ENCODE peak calls at places on chromosomes 16 and 17, in four cellular contexts. One of them, this sample, is unnamed.

GRCh38 chr16:19167710-19168172 is 299 bp upstream of the SYT17 start:
- DNase-seq in mucosa of descending colon: peak
- DNase-seq in fibroblast of pulmonary artery: peak
- DNase-seq in H1: peak
- DNase-seq in this sample: peak

GRCh38 chr16:27097671-27098275 is 31.0 kb downstream of the C16orf82 start:
- DNase-seq in H1: no peak
- DNase-seq in mucosa of descending colon: no peak
- DNase-seq in fibroblast of pulmonary artery: peak
- DNase-seq in this sample: peak

GRCh38 chr16:23504453-23505179 is 5.7 kb downstream of the GGA2 start:
- DNase-seq in H1: no peak
- DNase-seq in fibroblast of pulmonary artery: peak
- DNase-seq in mucosa of descending colon: peak
- DNase-seq in this sample: peak

GRCh38 chr17:11178576-11178975 is 62.4 kb upstream of the SHISA6 start:
- DNase-seq in fibroblast of pulmonary artery: no peak
- DNase-seq in mucosa of descending colon: no peak
- DNase-seq in H1: no peak
- DNase-seq in this sample: no peak

GRCh38 chr17:55157165-55157564 is 107.6 kb upstream of the HLF start:
- DNase-seq in fibroblast of pulmonary artery: peak
- DNase-seq in H1: no peak
- DNase-seq in mucosa of descending colon: no peak
- DNase-seq in this sample: peak

GRCh38 chr17:21397341-21398050 is 21.3 kb downstream of the KCNJ12 start:
- DNase-seq in H1: no peak
- DNase-seq in mucosa of descending colon: no peak
- DNase-seq in fibroblast of pulmonary artery: peak
- DNase-seq in this sample: peak

GRCh38 chr17:37813753-37814152 is 68.9 kb upstream of the HNF1B start:
- DNase-seq in H1: no peak
- DNase-seq in mucosa of descending colon: no peak
- DNase-seq in fibroblast of pulmonary artery: peak
- DNase-seq in this sample: peak

GRCh38 chr16:31678649-31679325 is 151.1 kb downstream of the AHSP start:
- DNase-seq in H1: no peak
- DNase-seq in mucosa of descending colon: no peak
- DNase-seq in fibroblast of pulmonary artery: no peak
- DNase-seq in this sample: no peak

GRCh38 chr17:78131172-78132085 is 858 bp downstream of the TMC8 start:
- DNase-seq in fibroblast of pulmonary artery: no peak
- DNase-seq in mucosa of descending colon: peak
- DNase-seq in H1: no peak
- DNase-seq in this sample: no peak

GRCh38 chr16:85086347-85087291 is 25.7 kb downstream of the CIBAR2 start:
- DNase-seq in H1: peak
- DNase-seq in fibroblast of pulmonary artery: peak
- DNase-seq in mucosa of descending colon: peak
- DNase-seq in this sample: peak

GRCh38 chr16:69469807-69470561 is 45.6 kb downstream of the CYB5B start:
- DNase-seq in mucosa of descending colon: no peak
- DNase-seq in fibroblast of pulmonary artery: no peak
- DNase-seq in H1: no peak
- DNase-seq in this sample: no peak

GRCh38 chr16:49598386-49599170 is 225.0 kb downstream of the C16orf78 start:
- DNase-seq in mucosa of descending colon: no peak
- DNase-seq in H1: no peak
- DNase-seq in fibroblast of pulmonary artery: no peak
- DNase-seq in this sample: no peak

GRCh38 chr17:45818041-45818440 is 26.6 kb upstream of the SPPL2C start:
- DNase-seq in H1: no peak
- DNase-seq in mucosa of descending colon: no peak
- DNase-seq in fibroblast of pulmonary artery: no peak
- DNase-seq in this sample: no peak

GRCh38 chr17:2755941-2756724 is 6.7 kb upstream of the CCDC92B start:
- DNase-seq in H1: no peak
- DNase-seq in fibroblast of pulmonary artery: no peak
- DNase-seq in mucosa of descending colon: peak
- DNase-seq in this sample: no peak

GRCh38 chr16:27363797-27364196 is 38.2 kb upstream of the IL21R start:
- DNase-seq in mucosa of descending colon: peak
- DNase-seq in fibroblast of pulmonary artery: peak
- DNase-seq in H1: no peak
- DNase-seq in this sample: no peak

GRCh38 chr17:1179635-1180433 is at the start of gene ABR:
- DNase-seq in H1: no peak
- DNase-seq in fibroblast of pulmonary artery: peak
- DNase-seq in mucosa of descending colon: peak
- DNase-seq in this sample: peak

GRCh38 chr17:34504814-34505484 is 74.4 kb upstream of the TMEM132E start:
- DNase-seq in mucosa of descending colon: no peak
- DNase-seq in fibroblast of pulmonary artery: no peak
- DNase-seq in H1: no peak
- DNase-seq in this sample: no peak

GRCh38 chr17:8289103-8289397 is 580 bp downstream of the RANGRF start:
- DNase-seq in mucosa of descending colon: peak
- DNase-seq in H1: no peak
- DNase-seq in fibroblast of pulmonary artery: no peak
- DNase-seq in this sample: no peak

GRCh38 chr16:84931506-84931905 is 79.8 kb downstream of the ZDHHC7 start:
- DNase-seq in fibroblast of pulmonary artery: no peak
- DNase-seq in H1: no peak
- DNase-seq in mucosa of descending colon: no peak
- DNase-seq in this sample: no peak

GRCh38 chr17:32258383-32259121 is 7.1 kb upstream of the RHBDL3 start:
- DNase-seq in H1: no peak
- DNase-seq in mucosa of descending colon: no peak
- DNase-seq in fibroblast of pulmonary artery: no peak
- DNase-seq in this sample: no peak

GRCh38 chr17:78414178-78415162 is 36.0 kb downstream of the PGS1 start:
- DNase-seq in fibroblast of pulmonary artery: no peak
- DNase-seq in H1: no peak
- DNase-seq in mucosa of descending colon: no peak
- DNase-seq in this sample: no peak

GRCh38 chr17:38431343-38432145 is 3.3 kb downstream of the ARHGAP23 start:
- DNase-seq in mucosa of descending colon: no peak
- DNase-seq in H1: no peak
- DNase-seq in fibroblast of pulmonary artery: no peak
- DNase-seq in this sample: no peak

GRCh38 chr16:55294947-55295346 is 29.1 kb upstream of the IRX6 start:
- DNase-seq in mucosa of descending colon: no peak
- DNase-seq in fibroblast of pulmonary artery: no peak
- DNase-seq in H1: no peak
- DNase-seq in this sample: peak

GRCh38 chr17:53227101-53227500 is 595.6 kb upstream of the KIF2B start:
- DNase-seq in H1: no peak
- DNase-seq in mucosa of descending colon: no peak
- DNase-seq in fibroblast of pulmonary artery: no peak
- DNase-seq in this sample: no peak
- H3K4me3 ChIP-seq in H1: no peak
- H3K4me3 ChIP-seq in mucosa of descending colon: no peak
- H3K4me3 ChIP-seq in fibroblast of pulmonary artery: no peak
- H3K4me3 ChIP-seq in this sample: no peak

DNA sequence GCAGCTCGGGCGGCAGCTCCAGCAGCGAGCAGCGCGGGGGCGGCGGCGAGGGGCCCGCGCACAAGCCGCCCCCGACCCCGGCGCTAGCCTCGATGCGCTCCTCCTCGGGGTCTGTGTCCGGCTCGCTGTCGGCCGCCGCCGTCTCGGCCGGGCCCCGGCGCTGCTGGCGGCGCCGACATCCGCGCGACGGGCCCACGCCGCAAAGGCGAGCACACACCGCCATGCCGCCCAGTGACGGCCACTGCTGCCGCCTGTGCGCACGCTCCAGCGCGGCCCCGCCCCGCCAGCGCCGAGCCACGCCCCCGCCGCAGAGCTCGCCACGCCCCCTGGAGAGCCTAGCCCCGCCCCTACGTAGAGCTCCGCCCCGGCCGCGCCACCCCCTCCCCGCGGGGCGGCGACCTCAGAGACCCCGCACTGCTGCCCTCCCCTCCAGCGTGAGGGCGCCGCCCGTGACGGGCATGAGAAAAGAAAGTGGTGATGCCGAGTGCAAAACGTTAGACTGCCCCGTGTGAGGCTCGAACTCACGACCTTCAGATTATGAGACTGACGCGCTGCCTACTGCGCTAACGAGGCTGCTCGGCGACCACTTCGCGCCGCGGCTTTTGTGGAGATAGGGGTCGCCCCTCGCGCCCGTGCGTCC is at the start of gene FBXO31:
- DNase-seq in H1: peak
- DNase-seq in fibroblast of pulmonary artery: peak
- DNase-seq in mucosa of descending colon: peak
- DNase-seq in this sample: peak
- TF ChIP-seq CTCF in H1: no peak
- TF ChIP-seq CTCF in fibroblast of pulmonary artery: no peak
- TF ChIP-seq CTCF in mucosa of descending colon: no peak
- TF ChIP-seq CTCF in this sample: no peak

DNA sequence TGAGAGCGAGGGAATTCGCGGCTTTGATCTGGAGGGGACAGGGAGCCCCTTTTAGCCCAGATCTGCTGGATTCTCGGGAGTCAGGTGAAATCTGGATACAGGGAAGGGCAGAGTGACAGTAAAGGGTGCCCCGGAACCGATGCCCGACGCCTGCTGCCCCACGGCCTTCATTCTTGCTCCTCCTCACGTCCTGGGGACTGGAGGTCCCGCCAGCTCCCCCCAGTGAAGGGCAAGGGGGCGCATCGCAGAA is 596 bp downstream of the OR1F1 start:
- DNase-seq in H1: no peak
- DNase-seq in fibroblast of pulmonary artery: no peak
- DNase-seq in mucosa of descending colon: no peak
- DNase-seq in this sample: no peak
- H3K4me3 ChIP-seq in H1: peak
- H3K4me3 ChIP-seq in fibroblast of pulmonary artery: peak
- H3K4me3 ChIP-seq in mucosa of descending colon: no peak
- H3K4me3 ChIP-seq in this sample: peak

GRCh38 chr16:716250-716607 is 1.3 kb downstream of the METRN start:
- DNase-seq in H1: no peak
- DNase-seq in mucosa of descending colon: no peak
- DNase-seq in fibroblast of pulmonary artery: peak
- DNase-seq in this sample: peak
- TF ChIP-seq CTCF in H1: no peak
- TF ChIP-seq CTCF in mucosa of descending colon: no peak
- TF ChIP-seq CTCF in fibroblast of pulmonary artery: no peak
- TF ChIP-seq CTCF in this sample: no peak

GRCh38 chr16:2743007-2743810 is 9.2 kb upstream of the SRRM2 start:
- DNase-seq in mucosa of descending colon: no peak
- DNase-seq in H1: no peak
- DNase-seq in fibroblast of pulmonary artery: no peak
- DNase-seq in this sample: no peak
- H3K4me3 ChIP-seq in mucosa of descending colon: no peak
- H3K4me3 ChIP-seq in H1: no peak
- H3K4me3 ChIP-seq in fibroblast of pulmonary artery: no peak
- H3K4me3 ChIP-seq in this sample: no peak

GRCh38 chr16:72832640-72833039 is 215.3 kb downstream of the ZFHX3 start:
- DNase-seq in H1: no peak
- DNase-seq in fibroblast of pulmonary artery: peak
- DNase-seq in mucosa of descending colon: peak
- DNase-seq in this sample: peak
- TF ChIP-seq CTCF in H1: peak
- TF ChIP-seq CTCF in fibroblast of pulmonary artery: no peak
- TF ChIP-seq CTCF in mucosa of descending colon: peak
- TF ChIP-seq CTCF in this sample: peak

GRCh38 chr17:48013876-48014602 is 23.6 kb downstream of the COPZ2 start:
- DNase-seq in H1: no peak
- DNase-seq in mucosa of descending colon: no peak
- DNase-seq in fibroblast of pulmonary artery: no peak
- DNase-seq in this sample: no peak

GRCh38 chr17:48010193-48010592 is 27.4 kb downstream of the COPZ2 start:
- DNase-seq in H1: no peak
- DNase-seq in mucosa of descending colon: no peak
- DNase-seq in fibroblast of pulmonary artery: no peak
- DNase-seq in this sample: no peak

GRCh38 chr17:48014603-48015037 is 23.0 kb downstream of the COPZ2 start:
- DNase-seq in H1: no peak
- DNase-seq in fibroblast of pulmonary artery: no peak
- DNase-seq in mucosa of descending colon: no peak
- DNase-seq in this sample: no peak

GRCh38 chr17:48012151-48012520 is 25.5 kb downstream of the COPZ2 start:
- DNase-seq in H1: no peak
- DNase-seq in mucosa of descending colon: peak
- DNase-seq in fibroblast of pulmonary artery: no peak
- DNase-seq in this sample: peak

GRCh38 chr17:48011405-48012150 is 26.0 kb downstream of the COPZ2 start:
- DNase-seq in H1: no peak
- DNase-seq in fibroblast of pulmonary artery: no peak
- DNase-seq in mucosa of descending colon: no peak
- DNase-seq in this sample: peak
- H3K4me3 ChIP-seq in H1: peak
- H3K4me3 ChIP-seq in fibroblast of pulmonary artery: peak
- H3K4me3 ChIP-seq in mucosa of descending colon: no peak
- H3K4me3 ChIP-seq in this sample: peak

DNA sequence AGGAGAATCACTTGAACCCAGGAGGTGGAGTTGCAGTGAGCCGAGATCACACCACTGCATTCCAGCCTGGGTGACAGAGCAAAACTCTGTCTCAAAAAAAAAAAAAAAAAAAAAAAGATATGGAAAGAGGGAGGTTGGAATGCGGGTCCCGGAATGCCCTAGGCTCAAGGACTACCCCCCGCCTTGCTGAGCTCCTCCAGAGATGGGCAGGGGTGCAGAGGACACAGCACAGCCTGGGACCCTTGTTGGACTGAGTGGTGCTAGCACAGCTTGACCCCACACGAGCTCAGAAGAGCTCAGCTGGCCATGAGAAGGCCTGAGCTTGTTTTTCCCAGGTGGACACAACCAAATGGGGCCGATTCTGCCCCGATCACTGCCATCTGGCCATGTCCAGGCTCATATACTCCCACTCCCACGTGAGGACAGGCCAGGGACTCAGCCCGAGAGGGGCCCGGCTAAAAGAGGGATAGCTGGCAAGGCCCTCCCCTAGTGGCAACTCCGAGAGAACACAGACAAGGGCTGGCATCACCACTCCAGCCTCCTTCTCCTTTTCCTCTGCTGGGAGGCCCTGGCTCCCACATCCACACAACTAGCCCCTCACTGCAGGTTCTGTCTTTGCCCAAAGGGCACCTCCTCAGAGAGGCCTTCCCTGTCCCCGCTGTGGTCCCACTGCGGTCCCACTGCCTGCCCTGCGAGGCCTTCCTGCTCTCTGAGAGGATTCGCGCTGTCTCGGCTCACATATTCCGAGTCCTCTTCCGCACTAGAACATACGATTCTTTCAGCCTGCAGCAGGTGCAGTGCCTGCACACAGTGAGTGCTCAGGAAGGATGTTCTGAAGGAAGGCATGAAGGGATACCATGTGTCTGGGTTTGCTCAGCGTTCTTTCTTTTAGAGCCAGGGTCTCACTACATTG is 11.0 kb downstream of the SGCA start:
- DNase-seq in mucosa of descending colon: no peak
- DNase-seq in fibroblast of pulmonary artery: no peak
- DNase-seq in H1: no peak
- DNase-seq in this sample: peak
- TF ChIP-seq CTCF in mucosa of descending colon: no peak
- TF ChIP-seq CTCF in fibroblast of pulmonary artery: no peak
- TF ChIP-seq CTCF in H1: peak
- TF ChIP-seq CTCF in this sample: peak

GRCh38 chr17:17840751-17841591 is 4.2 kb upstream of the SREBF1 start:
- DNase-seq in mucosa of descending colon: no peak
- DNase-seq in fibroblast of pulmonary artery: peak
- DNase-seq in H1: no peak
- DNase-seq in this sample: peak
- H3K4me3 ChIP-seq in mucosa of descending colon: no peak
- H3K4me3 ChIP-seq in fibroblast of pulmonary artery: peak
- H3K4me3 ChIP-seq in H1: no peak
- H3K4me3 ChIP-seq in this sample: peak

GRCh38 chr17:81711814-81712467 is at the start of gene SLC25A10:
- DNase-seq in fibroblast of pulmonary artery: peak
- DNase-seq in H1: no peak
- DNase-seq in mucosa of descending colon: peak
- DNase-seq in this sample: peak
- TF ChIP-seq CTCF in fibroblast of pulmonary artery: no peak
- TF ChIP-seq CTCF in H1: no peak
- TF ChIP-seq CTCF in mucosa of descending colon: no peak
- TF ChIP-seq CTCF in this sample: no peak

This sample was measured in AG10803.